ENCODE peak calls at places on chromosomes 5 and 9, in seven cellular contexts. One of them, this sample, is unnamed.

GRCh38 chr9:113187935-113188595 is 33.0 kb downstream of the FKBP15 start:
- DNase-seq in cardiac fibroblast: peak; percentile 92
- DNase-seq in GM13977: no peak
- DNase-seq in lower leg skin: peak; percentile 88
- DNase-seq in WTC11: no peak
- DNase-seq in ovary: no peak
- DNase-seq in IMR-90: peak; percentile 94
- DNase-seq in this sample: no peak

GRCh38 chr9:73916016-73916673 is 581.0 kb upstream of the RORB start:
- DNase-seq in cardiac fibroblast: peak; percentile 15
- DNase-seq in GM13977: no peak
- DNase-seq in lower leg skin: no peak
- DNase-seq in WTC11: peak; percentile 14
- DNase-seq in ovary: no peak
- DNase-seq in IMR-90: no peak
- DNase-seq in this sample: peak; percentile 9

GRCh38 chr5:150161242-150162141 is 5.1 kb upstream of the CDX1 start:
- DNase-seq in cardiac fibroblast: peak; percentile 70
- DNase-seq in GM13977: peak; percentile 86
- DNase-seq in lower leg skin: peak; percentile 98
- DNase-seq in WTC11: peak; percentile 97
- DNase-seq in ovary: peak; percentile 85
- DNase-seq in IMR-90: peak; percentile 65
- DNase-seq in this sample: peak; percentile 97

GRCh38 chr5:16596541-16596940 is 20.3 kb downstream of the RETREG1 start:
- DNase-seq in cardiac fibroblast: peak; percentile 2
- DNase-seq in GM13977: no peak
- DNase-seq in lower leg skin: no peak
- DNase-seq in WTC11: no peak
- DNase-seq in ovary: no peak
- DNase-seq in IMR-90: peak; percentile 26
- DNase-seq in this sample: no peak

GRCh38 chr9:132498811-132499210 is 83.6 kb upstream of the BARHL1 start:
- DNase-seq in cardiac fibroblast: no peak
- DNase-seq in GM13977: no peak
- DNase-seq in lower leg skin: no peak
- DNase-seq in WTC11: peak; percentile 30
- DNase-seq in ovary: no peak
- DNase-seq in IMR-90: peak; percentile 17
- DNase-seq in this sample: no peak

GRCh38 chr5:54310433-54311177 is at the start of gene ARL15:
- DNase-seq in cardiac fibroblast: peak; percentile 98
- DNase-seq in GM13977: peak; percentile 97
- DNase-seq in lower leg skin: peak; percentile 100
- DNase-seq in WTC11: peak; percentile 98
- DNase-seq in ovary: peak; percentile 98
- DNase-seq in IMR-90: peak; percentile 96
- DNase-seq in this sample: peak; percentile 98

GRCh38 chr9:79471577-79472543 is 99.9 kb upstream of the TLE4 start:
- DNase-seq in cardiac fibroblast: peak; percentile 76
- DNase-seq in GM13977: no peak
- DNase-seq in lower leg skin: peak; percentile 88
- DNase-seq in WTC11: peak; percentile 13
- DNase-seq in ovary: peak; percentile 74
- DNase-seq in IMR-90: peak; percentile 35
- DNase-seq in this sample: no peak

GRCh38 chr9:136058801-136059302 is 36.2 kb downstream of the NACC2 start:
- DNase-seq in cardiac fibroblast: no peak
- DNase-seq in GM13977: no peak
- DNase-seq in lower leg skin: peak; percentile 73
- DNase-seq in WTC11: peak; percentile 13
- DNase-seq in ovary: peak; percentile 16
- DNase-seq in IMR-90: no peak
- DNase-seq in this sample: peak; percentile 4

GRCh38 chr5:139668064-139668880 is 20.1 kb downstream of the CXXC5 start:
- DNase-seq in cardiac fibroblast: peak; percentile 50
- DNase-seq in GM13977: peak; percentile 78
- DNase-seq in lower leg skin: no peak
- DNase-seq in WTC11: no peak
- DNase-seq in ovary: peak; percentile 63
- DNase-seq in IMR-90: no peak
- DNase-seq in this sample: peak; percentile 54

GRCh38 chr5:139671096-139671841 is 23.1 kb downstream of the CXXC5 start:
- DNase-seq in cardiac fibroblast: no peak
- DNase-seq in GM13977: peak; percentile 73
- DNase-seq in lower leg skin: no peak
- DNase-seq in WTC11: no peak
- DNase-seq in ovary: no peak
- DNase-seq in IMR-90: no peak
- DNase-seq in this sample: peak; percentile 66

GRCh38 chr5:139668924-139669680 is 21.0 kb downstream of the CXXC5 start:
- DNase-seq in cardiac fibroblast: no peak
- DNase-seq in GM13977: no peak
- DNase-seq in lower leg skin: no peak
- DNase-seq in WTC11: no peak
- DNase-seq in ovary: no peak
- DNase-seq in IMR-90: no peak
- DNase-seq in this sample: no peak

GRCh38 chr5:139670369-139671095 is 22.4 kb downstream of the CXXC5 start:
- DNase-seq in cardiac fibroblast: no peak
- DNase-seq in GM13977: peak; percentile 84
- DNase-seq in lower leg skin: no peak
- DNase-seq in WTC11: no peak
- DNase-seq in ovary: no peak
- DNase-seq in IMR-90: no peak
- DNase-seq in this sample: no peak

GRCh38 chr5:139669681-139670368 is 21.7 kb downstream of the CXXC5 start:
- DNase-seq in cardiac fibroblast: no peak
- DNase-seq in GM13977: peak; percentile 69
- DNase-seq in lower leg skin: no peak
- DNase-seq in WTC11: no peak
- DNase-seq in ovary: peak; percentile 65
- DNase-seq in IMR-90: no peak
- DNase-seq in this sample: no peak
- TF ChIP-seq CTCF in cardiac fibroblast: no peak
- TF ChIP-seq CTCF in GM13977: no peak
- TF ChIP-seq CTCF in lower leg skin: no peak
- TF ChIP-seq CTCF in WTC11: no peak
- TF ChIP-seq CTCF in ovary: no peak
- TF ChIP-seq CTCF in IMR-90: no peak
- TF ChIP-seq CTCF in this sample: no peak

GRCh38 chr5:154541553-154541952 is 63.5 kb upstream of the HAND1 start:
- DNase-seq in cardiac fibroblast: no peak
- DNase-seq in GM13977: no peak
- DNase-seq in lower leg skin: no peak
- DNase-seq in WTC11: peak; percentile 40
- DNase-seq in ovary: no peak
- DNase-seq in IMR-90: no peak
- DNase-seq in this sample: no peak
- TF ChIP-seq CTCF in cardiac fibroblast: no peak
- TF ChIP-seq CTCF in GM13977: no peak
- TF ChIP-seq CTCF in lower leg skin: no peak
- TF ChIP-seq CTCF in WTC11: no peak
- TF ChIP-seq CTCF in ovary: no peak
- TF ChIP-seq CTCF in IMR-90: no peak
- TF ChIP-seq CTCF in this sample: peak; percentile 22

GRCh38 chr5:44860267-44860666 is 51.5 kb downstream of the MRPS30 start:
- DNase-seq in cardiac fibroblast: no peak
- DNase-seq in GM13977: no peak
- DNase-seq in lower leg skin: no peak
- DNase-seq in WTC11: no peak
- DNase-seq in ovary: no peak
- DNase-seq in IMR-90: no peak
- DNase-seq in this sample: no peak

GRCh38 chr5:44868541-44868940 is 59.8 kb downstream of the MRPS30 start:
- DNase-seq in cardiac fibroblast: no peak
- DNase-seq in GM13977: no peak
- DNase-seq in lower leg skin: no peak
- DNase-seq in WTC11: no peak
- DNase-seq in ovary: no peak
- DNase-seq in IMR-90: no peak
- DNase-seq in this sample: no peak

GRCh38 chr5:44862808-44863207 is 54.1 kb downstream of the MRPS30 start:
- DNase-seq in cardiac fibroblast: peak; percentile 5
- DNase-seq in GM13977: peak; percentile 21
- DNase-seq in lower leg skin: no peak
- DNase-seq in WTC11: no peak
- DNase-seq in ovary: no peak
- DNase-seq in IMR-90: peak; percentile 1
- DNase-seq in this sample: no peak
- TF ChIP-seq CTCF in cardiac fibroblast: peak; percentile 16
- TF ChIP-seq CTCF in GM13977: peak; percentile 58
- TF ChIP-seq CTCF in lower leg skin: no peak
- TF ChIP-seq CTCF in WTC11: peak; percentile 16
- TF ChIP-seq CTCF in ovary: no peak
- TF ChIP-seq CTCF in IMR-90: peak; percentile 22
- TF ChIP-seq CTCF in this sample: no peak

GRCh38 chr5:77874691-77875090 is 98.6 kb upstream of the TBCA start:
- DNase-seq in cardiac fibroblast: no peak
- DNase-seq in GM13977: no peak
- DNase-seq in lower leg skin: no peak
- DNase-seq in WTC11: no peak
- DNase-seq in ovary: no peak
- DNase-seq in IMR-90: no peak
- DNase-seq in this sample: no peak

GRCh38 chr5:77876862-77877502 is 100.8 kb upstream of the TBCA start:
- DNase-seq in cardiac fibroblast: no peak
- DNase-seq in GM13977: no peak
- DNase-seq in lower leg skin: no peak
- DNase-seq in WTC11: no peak
- DNase-seq in ovary: no peak
- DNase-seq in IMR-90: peak; percentile 18
- DNase-seq in this sample: no peak

GRCh38 chr5:77871946-77872345 is 95.8 kb upstream of the TBCA start:
- DNase-seq in cardiac fibroblast: no peak
- DNase-seq in GM13977: no peak
- DNase-seq in lower leg skin: no peak
- DNase-seq in WTC11: no peak
- DNase-seq in ovary: no peak
- DNase-seq in IMR-90: peak; percentile 25
- DNase-seq in this sample: no peak

GRCh38 chr5:77871016-77871415 is 94.9 kb upstream of the TBCA start:
- DNase-seq in cardiac fibroblast: no peak
- DNase-seq in GM13977: no peak
- DNase-seq in lower leg skin: no peak
- DNase-seq in WTC11: no peak
- DNase-seq in ovary: no peak
- DNase-seq in IMR-90: no peak
- DNase-seq in this sample: no peak

GRCh38 chr5:77873239-77873638 is 97.1 kb upstream of the TBCA start:
- DNase-seq in cardiac fibroblast: no peak
- DNase-seq in GM13977: no peak
- DNase-seq in lower leg skin: no peak
- DNase-seq in WTC11: no peak
- DNase-seq in ovary: no peak
- DNase-seq in IMR-90: no peak
- DNase-seq in this sample: no peak
- TF ChIP-seq CTCF in cardiac fibroblast: no peak
- TF ChIP-seq CTCF in GM13977: no peak
- TF ChIP-seq CTCF in lower leg skin: no peak
- TF ChIP-seq CTCF in WTC11: no peak
- TF ChIP-seq CTCF in ovary: no peak
- TF ChIP-seq CTCF in IMR-90: no peak
- TF ChIP-seq CTCF in this sample: no peak